ENCODE peak calls at places on chromosomes 16 and 17, in six cellular contexts. K is AG08395, V is amygdala, H is ELF-1, N is prostate gland, L is cerebellar nuclear complex. G is an unnamed sample.

GRCh38 chr17:76529643-76530488 is 7.6 kb downstream of the CYGB start:
- DNase-seq in K (peak), V (no peak), H (peak), N (no peak), L (no peak), G (peak)

GRCh38 chr17:6239237-6239798 is 169.1 kb downstream of the WSCD1 start:
- DNase-seq in K (no peak), V (peak), H (no peak), N (no peak), L (no peak), G (peak)

GRCh38 chr16:74257061-74257460 is 39.6 kb upstream of the PSMD7 start:
- DNase-seq in K (no peak), V (no peak), H (no peak), N (no peak), L (no peak), G (no peak)

GRCh38 chr17:80133626-80133970 is 13.3 kb downstream of the EIF4A3 start:
- DNase-seq in K (no peak), V (no peak), H (no peak), N (peak), L (no peak), G (no peak)

GRCh38 chr17:73658821-73659220 is 14.6 kb upstream of the SDK2 start:
- DNase-seq in K (no peak), V (no peak), H (no peak), N (no peak), L (no peak), G (no peak)

GRCh38 chr16:9738690-9739089 is 443.5 kb downstream of the GRIN2A start:
- DNase-seq in K (no peak), V (no peak), H (no peak), N (no peak), L (no peak), G (no peak)

GRCh38 chr16:83389751-83390150 is 418.0 kb upstream of the HSBP1 start:
- DNase-seq in K (no peak), V (no peak), H (peak), N (no peak), L (no peak), G (no peak)

GRCh38 chr16:84995666-84996065 is 15.7 kb downstream of the ZDHHC7 start:
- DNase-seq in K (no peak), V (no peak), H (no peak), N (no peak), L (no peak), G (no peak)

GRCh38 chr17:19933221-19933620 is 44.4 kb downstream of the AKAP10 start:
- DNase-seq in K (no peak), V (no peak), H (no peak), N (no peak), L (no peak), G (no peak)

GRCh38 chr16:31331141-31331764 is 23.7 kb upstream of the ITGAX start:
- DNase-seq in K (no peak), V (no peak), H (no peak), N (no peak), L (no peak), G (peak)

GRCh38 chr17:6355196-6355595 is 79.7 kb downstream of the AIPL1 start:
- DNase-seq in K (no peak), V (no peak), H (no peak), N (no peak), L (no peak), G (no peak)

GRCh38 chr16:79484237-79484636 is 116.3 kb downstream of the MAF start:
- DNase-seq in K (no peak), V (no peak), H (no peak), N (no peak), L (no peak), G (peak)

GRCh38 chr17:978110-979093 is 1.2 kb downstream of the NXN start:
- DNase-seq in K (peak), V (no peak), H (peak), N (no peak), L (no peak), G (peak)

GRCh38 chr16:72042157-72042660 is 12.1 kb upstream of the HP start:
- DNase-seq in K (no peak), V (no peak), H (no peak), N (no peak), L (no peak), G (no peak)

GRCh38 chr17:37829446-37830142 is 84.7 kb upstream of the HNF1B start:
- DNase-seq in K (no peak), V (no peak), H (no peak), N (no peak), L (no peak), G (no peak)

GRCh38 chr17:58615768-58616659 is 75.8 kb downstream of the TEX14 start:
- DNase-seq in K (no peak), V (no peak), H (no peak), N (no peak), L (no peak), G (no peak)

GRCh38 chr17:60641810-60642220 is 35.8 kb upstream of the BCAS3 start:
- DNase-seq in K (peak), V (peak), H (peak), N (peak), L (no peak), G (peak)

GRCh38 chr17:51238253-51238887 is 21.5 kb downstream of the MBTD1 start:
- DNase-seq in K (no peak), V (no peak), H (no peak), N (no peak), L (no peak), G (no peak)

GRCh38 chr17:73822371-73822770 is 178.1 kb upstream of the SDK2 start:
- DNase-seq in K (no peak), V (no peak), H (no peak), N (no peak), L (no peak), G (no peak)

GRCh38 chr17:66949501-66949900 is 15.0 kb upstream of the CACNG4 start:
- DNase-seq in K (peak), V (no peak), H (no peak), N (no peak), L (no peak), G (peak)